ENCODE peak calls at places on chromosomes 13 and 19, in five cellular contexts. T is K562, E is HepG2, A is GM12878, X is SK-N-SH. G is an unnamed sample.

GRCh38 chr13:82358284-82358683 is 1524.0 kb downstream of the SLITRK1 start:
- DNase-seq in T (no peak), E (no peak), A (no peak), X (no peak), G (no peak)

GRCh38 chr19:52904052-52904451 is 6.6 kb upstream of the ZNF320 start:
- DNase-seq in T (no peak), E (no peak), A (no peak), X (no peak), G (no peak)

GRCh38 chr13:31521466-31521865 is 217.9 kb upstream of the RXFP2 start:
- DNase-seq in T (no peak), E (no peak), A (no peak), X (no peak), G (no peak)

GRCh38 chr13:111217661-111218060 is 102.6 kb downstream of the ARHGEF7 start:
- DNase-seq in T (no peak), E (no peak), A (no peak), X (no peak), G (no peak)

GRCh38 chr19:15280915-15281683 is 48.9 kb upstream of the EPHX3 start:
- DNase-seq in T (peak), E (peak), A (no peak), X (peak), G (no peak)

GRCh38 chr19:39681416-39681815 is 22.9 kb upstream of the LGALS14 start:
- DNase-seq in T (no peak), E (no peak), A (no peak), X (no peak), G (no peak)

GRCh38 chr13:113586661-113587479 is 2.3 kb downstream of the TFDP1 start:
- DNase-seq in T (no peak), E (no peak), A (no peak), X (no peak), G (no peak)

GRCh38 chr13:99404005-99404755 is 97.0 kb upstream of the GPR183 start:
- DNase-seq in T (no peak), E (peak), A (no peak), X (no peak), G (no peak)

GRCh38 chr13:23987331-23987730 is 90.0 kb upstream of the C1QTNF9B start:
- DNase-seq in T (no peak), E (no peak), A (no peak), X (no peak), G (no peak)

GRCh38 chr19:33558846-33559245 is 37.3 kb upstream of the PEPD start:
- DNase-seq in T (no peak), E (no peak), A (no peak), X (no peak), G (no peak)

GRCh38 chr13:41122838-41123237 is 9.8 kb downstream of the KBTBD6 start:
- DNase-seq in T (no peak), E (no peak), A (no peak), X (no peak), G (no peak)

GRCh38 chr13:32432856-32433255 is 4.9 kb upstream of the N4BP2L1 start:
- DNase-seq in T (no peak), E (peak), A (no peak), X (no peak), G (no peak)

GRCh38 chr19:1987197-1988187 is 28.0 kb downstream of the BTBD2 start:
- DNase-seq in T (peak), E (no peak), A (no peak), X (no peak), G (no peak)
- TF ChIP-seq ZBTB33 in T (peak), E (peak), A (peak), X (no peak), G (no peak)

GRCh38 chr19:17655751-17656480 is 32.2 kb downstream of the UNC13A start:
- DNase-seq in T (no peak), E (no peak), A (no peak), X (no peak), G (no peak)
- TF ChIP-seq ZBTB33 in T (no peak), E (no peak), A (no peak), X (no peak), G (no peak)

DNA sequence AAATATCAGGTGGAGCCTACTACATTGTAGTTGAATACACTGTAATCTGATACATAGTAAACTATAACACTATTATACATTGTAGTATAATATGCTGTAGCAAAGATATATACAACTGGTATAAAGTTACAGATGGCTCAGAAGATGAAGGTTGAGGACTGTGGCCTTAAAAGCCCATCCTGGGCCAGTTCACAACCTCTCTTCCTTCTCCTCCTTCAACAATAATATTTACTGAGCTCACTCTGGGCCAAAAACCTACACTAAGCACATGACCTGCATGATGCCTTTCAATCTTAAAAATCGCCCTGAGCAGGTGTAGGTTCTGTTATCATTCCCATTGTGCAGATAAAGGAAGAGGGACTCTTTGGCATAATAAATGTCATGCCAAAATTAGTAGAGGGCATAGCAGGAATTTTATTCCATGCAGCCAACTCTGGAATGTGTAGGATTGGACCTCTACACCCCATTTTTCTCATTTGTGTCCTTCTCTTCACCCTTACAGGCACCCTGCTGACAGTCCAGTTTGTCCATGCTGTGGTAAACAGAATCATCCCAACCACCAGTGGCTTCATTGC is 14.6 kb upstream of the SIN3B start:
- DNase-seq in T (no peak), E (no peak), A (no peak), X (no peak), G (no peak)
- TF ChIP-seq ZBTB33 in T (no peak), E (no peak), A (no peak), X (no peak), G (no peak)

GRCh38 chr13:90891329-90891728 is 456.2 kb upstream of the MIR17HG start:
- DNase-seq in T (no peak), E (no peak), A (no peak), X (no peak), G (no peak)
- TF ChIP-seq ZBTB33 in T (no peak), E (no peak), A (no peak), X (no peak), G (no peak)

DNA sequence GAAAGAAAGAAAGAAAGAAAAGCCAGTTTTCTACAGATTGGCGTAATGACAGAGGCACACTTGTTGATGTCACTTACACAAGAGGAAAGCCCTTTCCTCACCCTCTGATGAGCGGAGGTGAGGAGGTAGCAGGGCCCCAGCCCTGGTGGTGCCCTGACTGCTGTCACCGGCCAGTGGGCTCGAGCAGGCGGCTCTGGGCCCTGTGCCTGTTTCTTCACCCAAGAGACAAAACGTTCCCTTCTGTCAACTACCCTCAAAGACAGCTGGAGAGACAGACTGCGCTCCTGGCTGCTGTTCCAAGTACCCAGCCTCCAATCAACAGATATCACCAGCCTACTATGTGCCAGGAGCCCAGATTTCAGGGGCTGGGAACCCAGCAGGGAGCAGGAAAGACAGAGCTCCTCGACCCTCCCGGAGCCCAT is 10.1 kb downstream of the EPS15L1 start:
- DNase-seq in T (no peak), E (no peak), A (no peak), X (no peak), G (no peak)
- TF ChIP-seq ZBTB33 in T (no peak), E (no peak), A (no peak), X (no peak), G (no peak)

DNA sequence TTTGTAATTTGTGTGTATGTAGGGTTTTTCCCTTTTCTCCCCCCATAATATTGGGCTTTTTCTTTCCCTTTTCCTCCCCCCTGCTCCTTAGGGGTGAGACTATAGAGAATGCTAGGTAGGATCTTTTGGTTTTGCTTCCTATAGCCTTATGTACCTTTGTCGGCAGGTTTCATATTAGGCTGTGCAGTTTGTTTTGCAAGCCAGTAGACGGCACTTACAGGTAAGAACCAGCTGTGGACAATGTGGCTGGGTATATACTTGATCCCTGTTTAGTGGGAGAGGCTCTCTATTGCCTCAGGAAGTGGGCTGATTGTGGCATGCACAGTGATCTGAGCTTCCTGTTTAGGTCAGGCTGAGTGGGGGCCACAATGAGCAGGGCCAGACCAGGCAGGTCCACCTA is 359.2 kb upstream of the OBI1 start:
- DNase-seq in T (no peak), E (no peak), A (no peak), X (no peak), G (no peak)
- TF ChIP-seq ZBTB33 in T (no peak), E (no peak), A (no peak), X (no peak), G (no peak)

DNA sequence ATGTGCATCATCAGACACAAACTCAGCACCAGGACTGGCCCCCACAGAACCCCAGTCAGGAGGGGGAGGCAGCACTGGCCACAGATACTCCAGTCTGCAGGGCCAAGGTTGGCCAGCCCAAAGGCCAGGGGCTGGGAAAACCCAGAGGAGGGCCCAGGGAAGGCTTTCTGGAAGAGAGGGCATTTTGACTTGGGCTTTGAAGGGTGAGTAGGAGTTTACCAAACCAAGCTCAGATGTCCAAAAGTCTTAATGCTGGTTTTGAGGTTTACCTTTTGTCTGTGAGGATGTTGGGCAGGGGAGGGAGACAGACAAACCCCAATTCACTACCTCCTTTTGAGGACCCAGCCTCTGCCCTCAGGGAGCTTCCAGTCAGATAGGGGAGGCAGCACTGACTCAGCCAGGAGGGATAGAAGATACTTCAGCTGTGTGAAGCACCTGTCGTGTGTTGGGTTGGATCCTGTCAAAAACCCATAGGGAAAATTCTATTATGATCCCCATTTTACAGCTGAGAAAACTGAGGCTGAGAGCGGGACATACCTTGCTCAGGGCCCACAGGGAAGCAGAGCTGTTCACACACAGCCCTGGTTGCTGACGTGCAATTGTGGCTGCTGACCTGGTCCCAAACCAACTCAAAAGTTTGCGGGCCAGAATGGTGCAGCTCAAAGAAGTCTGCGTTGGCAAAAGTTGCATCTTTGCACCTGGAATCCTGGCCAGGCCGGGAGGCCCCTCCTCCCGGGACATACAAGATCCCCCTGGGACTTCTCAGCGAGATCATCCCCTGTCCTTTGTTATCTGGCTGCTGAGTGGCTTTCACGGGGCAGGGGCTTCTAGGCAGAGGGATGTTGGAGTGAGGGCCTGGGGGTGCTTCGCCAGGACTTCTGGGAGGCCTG is 13.2 kb downstream of the CILP2 start:
- DNase-seq in T (no peak), E (no peak), A (no peak), X (no peak), G (no peak)
- TF ChIP-seq ZBTB33 in T (no peak), E (no peak), A (no peak), X (no peak), G (no peak)

DNA sequence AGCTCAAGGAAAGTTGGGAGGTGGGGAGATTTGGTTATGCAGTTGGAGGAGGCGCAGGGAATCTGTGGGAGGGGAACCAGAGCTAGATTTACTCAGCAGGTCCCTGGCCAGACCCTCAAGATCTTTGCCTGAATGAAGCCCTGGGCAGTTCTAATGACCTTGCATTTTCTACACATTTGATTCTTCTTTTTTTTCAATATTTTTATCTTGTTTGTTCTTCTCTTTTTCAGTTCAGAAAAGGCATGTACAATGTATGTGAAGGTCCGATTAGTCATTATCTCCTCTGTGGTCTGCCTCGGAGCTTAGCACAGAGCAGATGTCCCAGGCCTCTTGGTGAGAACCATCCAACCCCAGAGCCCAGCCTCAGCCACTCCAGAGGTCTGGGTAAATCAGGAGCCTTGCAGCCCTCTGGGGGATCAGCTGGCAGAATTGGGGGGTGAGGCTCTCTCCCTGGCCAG is 24.2 kb downstream of the SERP2 start:
- DNase-seq in T (peak), E (no peak), A (no peak), X (no peak), G (no peak)
- TF ChIP-seq ZBTB33 in T (no peak), E (no peak), A (no peak), X (no peak), G (no peak)

GRCh38 chr19:1592755-1593628 is at the start of gene MBD3:
- DNase-seq in T (peak), E (peak), A (peak), X (peak), G (peak)

GRCh38 chr19:1591421-1592022 is 1.1 kb downstream of the MBD3 start:
- DNase-seq in T (no peak), E (no peak), A (no peak), X (peak), G (no peak)

GRCh38 chr19:1587872-1588271 is 4.8 kb downstream of the MBD3 start:
- DNase-seq in T (no peak), E (peak), A (no peak), X (no peak), G (no peak)

GRCh38 chr19:1592023-1592754 is 476 bp downstream of the MBD3 start:
- DNase-seq in T (peak), E (peak), A (peak), X (peak), G (peak)

GRCh38 chr19:1590641-1591397 is 1.8 kb downstream of the MBD3 start:
- DNase-seq in T (peak), E (peak), A (no peak), X (peak), G (no peak)
- TF ChIP-seq ZBTB33 in T (no peak), E (no peak), A (no peak), X (no peak), G (no peak)

DNA sequence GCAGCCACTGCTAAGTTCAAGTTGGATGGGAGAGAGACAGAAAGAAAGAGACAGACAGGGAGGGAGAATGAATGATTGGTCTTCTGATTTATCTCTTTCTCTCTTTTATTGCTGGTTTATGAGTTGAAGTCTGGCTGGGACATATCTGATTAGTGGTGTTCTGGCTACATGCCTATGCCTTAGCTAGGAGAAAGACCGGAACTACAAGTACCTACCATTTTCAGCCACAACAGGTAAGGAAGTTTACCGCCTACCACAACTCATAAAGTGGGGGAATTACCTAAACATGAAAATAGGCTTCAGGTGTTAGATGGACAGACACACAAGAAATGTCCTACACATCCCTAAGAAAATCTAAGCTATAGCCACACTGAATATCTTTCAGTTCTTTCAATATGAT is 36.6 kb upstream of the GPC6 start:
- DNase-seq in T (no peak), E (no peak), A (no peak), X (no peak), G (no peak)
- TF ChIP-seq ZBTB33 in T (no peak), E (no peak), A (no peak), X (no peak), G (no peak)

G was measured in HCT116.